ENCODE peak calls at places on chromosome 2, in four cellular contexts. L is astrocyte, N is GM23248, M is HCT116. P is an unnamed sample.

GRCh38 chr2:47520825-47521665 is 118.1 kb downstream of the MSH2 start:
- DNase-seq in L (peak; percentile 69), M (no peak), N (peak; percentile 75), P (peak; percentile 94)

GRCh38 chr2:215619989-215620388 is 184.1 kb upstream of the FN1 start:
- DNase-seq in L (no peak), M (peak; percentile 35), N (peak; percentile 34), P (no peak)

GRCh38 chr2:113894156-113894743 is 4.4 kb downstream of the ACTR3 start:
- DNase-seq in N (peak; percentile 96), M (peak; percentile 29), L (peak; percentile 94), P (peak; percentile 91)

GRCh38 chr2:170073288-170073687 is 104.7 kb upstream of the MYO3B start:
- DNase-seq in M (no peak), N (peak; percentile 52), L (peak; percentile 86), P (peak; percentile 32)

GRCh38 chr2:237179161-237179560 is 93.5 kb downstream of the COPS8 start:
- DNase-seq in L (no peak), N (no peak), M (no peak), P (no peak)

GRCh38 chr2:3476386-3477033 is 42.8 kb downstream of the ADI1 start:
- DNase-seq in N (no peak), L (peak; percentile 17), M (no peak), P (peak; percentile 25)

GRCh38 chr2:120661551-120661950 is 74.1 kb upstream of the GLI2 start:
- DNase-seq in M (no peak), N (peak; percentile 35), L (peak; percentile 10), P (no peak)

GRCh38 chr2:205361970-205362369 is 320.3 kb upstream of the NRP2 start:
- DNase-seq in N (no peak), L (no peak), M (no peak), P (no peak)

GRCh38 chr2:191857886-191858285 is 11.0 kb upstream of the CAVIN2 start:
- DNase-seq in L (no peak), M (no peak), N (no peak), P (no peak)

GRCh38 chr2:23605236-23605635 is 220.3 kb downstream of the KLHL29 start:
- DNase-seq in N (no peak), M (no peak), L (no peak), P (no peak)

GRCh38 chr2:73238149-73238548 is 4.0 kb downstream of the CCT7 start:
- DNase-seq in N (no peak), L (no peak), M (no peak), P (peak; percentile 64)

GRCh38 chr2:223641062-223641461 is 38.9 kb upstream of the SCG2 start:
- DNase-seq in N (no peak), M (no peak), L (no peak), P (no peak)

GRCh38 chr2:179636100-179636980 is 225.1 kb downstream of the ZNF385B start:
- DNase-seq in N (no peak), M (no peak), L (no peak), P (no peak)

GRCh38 chr2:100065029-100065428 is 77.4 kb downstream of the AFF3 start:
- DNase-seq in M (no peak), N (no peak), L (no peak), P (no peak)

GRCh38 chr2:36919041-36919837 is 47.1 kb downstream of the STRN start:
- DNase-seq in M (no peak), N (no peak), L (no peak), P (no peak)

GRCh38 chr2:113233593-113234550 is 44.8 kb downstream of the PAX8 start:
- DNase-seq in L (no peak), M (no peak), N (peak; percentile 77), P (peak; percentile 96)

GRCh38 chr2:136207030-136207623 is 89.2 kb upstream of the CXCR4 start:
- DNase-seq in N (no peak), L (no peak), M (no peak), P (no peak)

GRCh38 chr2:232113821-232114220 is 152.3 kb downstream of the DIS3L2 start:
- DNase-seq in M (no peak), L (peak; percentile 66), N (peak; percentile 11), P (no peak)

GRCh38 chr2:27946530-27946929 is 56.0 kb downstream of the BABAM2 start:
- DNase-seq in L (no peak), N (no peak), M (no peak), P (no peak)

GRCh38 chr2:79580175-79580574 is 67.3 kb downstream of the CTNNA2 start:
- DNase-seq in N (no peak), L (peak; percentile 62), M (no peak), P (peak; percentile 4)

GRCh38 chr2:126507425-126507867 is 148.5 kb upstream of the GYPC start:
- DNase-seq in M (no peak), L (no peak), N (no peak), P (no peak)
- H3K4me2 ChIP-seq in M (no peak overlapping the region), L (no peak overlapping the region), N (no peak overlapping the region), P (no peak overlapping the region)

GRCh38 chr2:64645014-64645418 is 8.7 kb downstream of the SERTAD2 start:
- DNase-seq in M (no peak), N (peak; percentile 86), L (peak; percentile 78), P (peak; percentile 90)

GRCh38 chr2:64646007-64646880 is 7.5 kb downstream of the SERTAD2 start:
- DNase-seq in N (peak; percentile 79), M (peak; percentile 64), L (no peak), P (peak; percentile 78)

GRCh38 chr2:64644240-64645013 is 9.3 kb downstream of the SERTAD2 start:
- DNase-seq in N (peak; percentile 90), L (peak; percentile 72), M (peak; percentile 59), P (peak; percentile 85)

GRCh38 chr2:64641585-64641984 is 12.1 kb downstream of the SERTAD2 start:
- DNase-seq in M (no peak), N (no peak), L (no peak), P (no peak)

GRCh38 chr2:64643838-64644219 is 9.9 kb downstream of the SERTAD2 start:
- DNase-seq in M (no peak), L (no peak), N (peak; percentile 39), P (no peak)
- H4K20me1 ChIP-seq in M (peaks cover 11% of the 10 kb centered on the region), L (peaks cover 71% of the 10 kb centered on the region), N (peaks cover 22% of the 10 kb centered on the region), P (peaks cover 91% of the 10 kb centered on the region)

GRCh38 chr2:187917535-187917934 is 363.3 kb upstream of the TFPI start:
- DNase-seq in M (no peak), L (peak; percentile 55), N (peak; percentile 33), P (no peak)
- H2AFZ ChIP-seq in M (no peak overlapping the region), L (no peak overlapping the region), N (no peak overlapping the region), P (no peak overlapping the region)

GRCh38 chr2:86556508-86556907 is 6.7 kb downstream of the CHMP3 start:
- DNase-seq in M (no peak), L (no peak), N (no peak), P (no peak)
- H3K4me2 ChIP-seq in M (no peak overlapping the region), L (no peak overlapping the region), N (no peak overlapping the region), P (no peak overlapping the region)